ENCODE peak calls at places on chromosomes 2 and 18, in four cellular contexts. T is K562, S is GM12878, L is HepG2. F is an unnamed sample.

GRCh38 chr18:35456181-35456850 is 41.4 kb downstream of the INO80C start:
- DNase-seq in T (no peak), S (no peak), L (no peak), F (no peak)

GRCh38 chr2:200253631-200254030 is 52.9 kb upstream of the SPATS2L start:
- DNase-seq in T (no peak), S (no peak), L (no peak), F (no peak)

GRCh38 chr2:15674637-15675455 is 83.2 kb downstream of the DDX1 start:
- DNase-seq in T (no peak), S (no peak), L (no peak), F (no peak)

GRCh38 chr2:144181006-144181405 is 338.9 kb downstream of the ZEB2 start:
- DNase-seq in T (no peak), S (no peak), L (no peak), F (no peak)

GRCh38 chr2:74003494-74004211 is 18.9 kb downstream of the TET3 start:
- DNase-seq in T (peak), S (no peak), L (no peak), F (no peak)

GRCh38 chr2:140695163-140695562 is 1435.7 kb downstream of the LRP1B start:
- DNase-seq in T (no peak), S (no peak), L (peak), F (no peak)

GRCh38 chr2:191038741-191039140 is 24.8 kb upstream of the STAT1 start:
- DNase-seq in T (no peak), S (no peak), L (no peak), F (no peak)

GRCh38 chr18:58495634-58496033 is 133.3 kb downstream of the ALPK2 start:
- DNase-seq in T (no peak), S (peak), L (no peak), F (no peak)

GRCh38 chr18:46169464-46169941 is 65.3 kb downstream of the HAUS1 start:
- DNase-seq in T (no peak), S (no peak), L (peak), F (no peak)

GRCh38 chr2:120622886-120623753 is 112.5 kb upstream of the GLI2 start:
- DNase-seq in T (no peak), S (no peak), L (no peak), F (no peak)

GRCh38 chr18:52326001-52326400 is 14.0 kb upstream of the DCC start:
- DNase-seq in T (no peak), S (no peak), L (no peak), F (no peak)

GRCh38 chr2:19048593-19049264 is 309.7 kb downstream of the OSR1 start:
- DNase-seq in T (no peak), S (no peak), L (peak), F (no peak)

GRCh38 chr2:105409717-105410116 is 10.9 kb upstream of the FHL2 start:
- DNase-seq in T (no peak), S (no peak), L (no peak), F (no peak)

GRCh38 chr2:32118055-32118454 is 47.6 kb upstream of the SLC30A6 start:
- DNase-seq in T (no peak), S (no peak), L (no peak), F (no peak)

GRCh38 chr2:101887328-101887727 is 104.4 kb upstream of the IL1R2 start:
- DNase-seq in T (no peak), S (no peak), L (no peak), F (no peak)

GRCh38 chr2:36486546-36487044 is 111.4 kb downstream of the FEZ2 start:
- DNase-seq in T (no peak), S (no peak), L (peak), F (no peak)

GRCh38 chr18:6627621-6628020 is 101.9 kb upstream of the ARHGAP28 start:
- DNase-seq in T (no peak), S (no peak), L (no peak), F (no peak)

GRCh38 chr2:219701847-219702634 is 74.6 kb downstream of the SLC4A3 start:
- DNase-seq in T (no peak), S (no peak), L (no peak), F (no peak)

GRCh38 chr2:98444436-98445166 is at the start of gene INPP4A:
- DNase-seq in T (peak), S (no peak), L (peak), F (peak)

GRCh38 chr2:97698530-97698929 is 14.8 kb upstream of the ZAP70 start:
- DNase-seq in T (no peak), S (no peak), L (no peak), F (no peak)

GRCh38 chr18:45806226-45806625 is 19.2 kb upstream of the SIGLEC15 start:
- DNase-seq in T (no peak), S (no peak), L (no peak), F (no peak)

GRCh38 chr2:151363709-151364108 is 6.3 kb downstream of the TNFAIP6 start:
- DNase-seq in T (no peak), S (peak), L (no peak), F (no peak)

GRCh38 chr2:192060161-192060560 is 134.6 kb downstream of the TMEFF2 start:
- DNase-seq in T (no peak), S (no peak), L (no peak), F (no peak)

GRCh38 chr2:237529452-237530402 is 36.6 kb upstream of the PRLH start:
- DNase-seq in T (no peak), S (peak), L (no peak), F (no peak)

GRCh38 chr18:65567372-65567771 is 183.4 kb upstream of the CDH7 start:
- DNase-seq in T (no peak), S (no peak), L (peak), F (peak)

GRCh38 chr2:216833076-216833475 is 26.8 kb downstream of the TNP1 start:
- DNase-seq in T (no peak), S (no peak), L (no peak), F (no peak)

GRCh38 chr18:77505499-77505898 is 255.9 kb downstream of the GALR1 start:
- DNase-seq in T (no peak), S (no peak), L (no peak), F (no peak)

GRCh38 chr2:179332903-179333302 is 68.3 kb upstream of the SESTD1 start:
- DNase-seq in T (no peak), S (no peak), L (peak), F (no peak)

GRCh38 chr2:127080226-127080940 is 26.6 kb downstream of the BIN1 start:
- DNase-seq in T (peak), S (no peak), L (peak), F (no peak)

GRCh38 chr2:7191927-7192326 is 274.7 kb downstream of the RNF144A start:
- DNase-seq in T (no peak), S (no peak), L (peak), F (no peak)

GRCh38 chr2:11155326-11156059 is at the start of gene SLC66A3:
- DNase-seq in T (no peak), S (no peak), L (peak), F (no peak)

GRCh38 chr2:103809946-103810345 is 1044.0 kb upstream of the POU3F3 start:
- DNase-seq in T (no peak), S (no peak), L (no peak), F (no peak)

GRCh38 chr18:74083071-74083954 is 64.3 kb downstream of the FBXO15 start:
- DNase-seq in T (no peak), S (no peak), L (no peak), F (no peak)

GRCh38 chr18:24341361-24341760 is 56.3 kb downstream of the OSBPL1A start:
- DNase-seq in T (no peak), S (no peak), L (no peak), F (no peak)

GRCh38 chr2:206452750-206453149 is 9.4 kb downstream of the ADAM23 start:
- DNase-seq in T (no peak), S (no peak), L (no peak), F (peak)

GRCh38 chr2:225025917-225026571 is 16.2 kb downstream of the DOCK10 start:
- DNase-seq in T (no peak), S (no peak), L (no peak), F (no peak)

DNA sequence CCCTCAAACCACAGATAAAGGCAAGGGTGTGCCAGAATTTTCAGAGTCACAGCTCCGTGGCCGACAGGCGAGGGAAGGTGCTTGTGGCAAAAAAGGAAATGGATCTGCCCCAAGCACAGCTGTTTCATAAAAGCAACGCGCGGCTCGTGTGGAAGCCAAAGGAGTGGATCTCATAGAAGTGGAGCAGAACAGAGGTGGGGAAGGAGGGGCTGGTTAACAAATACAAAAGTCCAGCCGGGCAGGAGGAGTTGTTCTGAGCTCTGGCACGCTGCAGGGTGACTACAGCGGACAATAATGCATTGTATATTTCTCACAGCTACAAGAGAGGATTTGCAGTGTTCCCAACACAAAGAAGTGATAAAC is 72.0 kb downstream of the EDAR start:
- DNase-seq in T (no peak), S (no peak), L (peak), F (no peak)
- TF ChIP-seq BHLHE40 in T (no peak), S (no peak), L (peak), F (no peak)

GRCh38 chr18:54671291-54671881 is 80.3 kb downstream of the DYNAP start:
- DNase-seq in T (peak), S (no peak), L (peak), F (peak)
- TF ChIP-seq FOXM1 in T (no peak), S (no peak), L (no peak), F (no peak)

GRCh38 chr2:43472527-43473194 is 123.2 kb downstream of the THADA start:
- DNase-seq in T (no peak), S (no peak), L (no peak), F (no peak)
- TF ChIP-seq TARDBP in T (no peak), S (no peak), L (no peak), F (no peak)

GRCh38 chr2:231613054-231613654 is 20.5 kb downstream of the TEX44 start:
- DNase-seq in T (no peak), S (no peak), L (peak), F (no peak)
- TF ChIP-seq BHLHE40 in T (no peak), S (no peak), L (no peak), F (no peak)

DNA sequence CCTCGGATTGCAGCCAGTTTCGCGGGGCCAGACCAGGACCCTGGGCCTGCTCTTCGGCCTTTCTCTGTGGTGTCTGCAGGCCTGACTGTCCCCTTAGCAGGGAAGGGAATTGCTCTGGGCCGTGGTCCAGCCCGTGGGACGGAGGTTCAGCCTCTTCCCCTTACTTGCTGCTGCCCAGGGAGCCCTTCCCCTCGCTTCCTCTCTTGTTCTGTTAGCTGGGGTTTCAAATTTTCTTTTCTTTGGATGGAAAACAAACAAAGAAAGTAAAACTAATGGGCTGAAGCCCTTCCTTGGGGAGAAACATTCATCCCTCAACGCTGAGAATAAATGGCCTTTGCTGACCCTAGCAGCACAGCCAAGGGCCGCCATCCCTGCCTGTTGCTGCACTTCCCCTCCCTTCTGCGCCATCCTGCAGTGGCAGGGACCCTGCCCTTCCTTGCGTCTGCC is 52.4 kb downstream of the ASAP2 start:
- DNase-seq in T (no peak), S (no peak), L (no peak), F (no peak)
- TF ChIP-seq FOXM1 in T (no peak), S (no peak), L (no peak), F (no peak)

DNA sequence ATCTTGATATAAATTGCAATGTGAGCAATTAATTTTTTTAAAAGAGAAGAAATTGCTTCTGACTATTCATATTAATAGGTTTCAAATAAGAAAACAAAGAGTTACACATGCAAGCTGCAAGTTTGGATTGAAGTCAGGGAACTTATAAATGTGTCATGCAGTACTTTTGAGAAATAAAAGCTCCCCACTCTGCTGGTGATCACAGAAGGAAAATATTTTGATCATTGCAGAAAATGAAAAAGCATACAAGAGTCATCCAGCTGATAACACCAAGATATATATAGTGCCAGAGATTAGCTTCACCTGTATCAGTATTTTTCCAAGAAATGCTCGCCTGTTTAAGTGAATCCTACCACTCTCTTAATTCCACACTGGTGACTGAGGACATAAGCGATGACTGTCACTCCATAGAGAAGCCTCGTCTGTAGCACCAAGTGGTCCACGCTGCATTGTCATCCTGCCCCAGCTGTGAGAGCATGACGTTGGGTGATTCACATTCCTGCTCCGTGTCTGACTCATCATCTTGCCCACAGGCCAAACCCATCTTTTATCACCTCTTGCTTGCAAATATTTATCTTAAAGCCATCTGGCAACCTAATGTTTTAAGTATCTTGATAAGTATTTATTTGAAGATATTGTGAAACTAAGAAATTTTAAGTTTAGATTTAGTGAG is 178.0 kb downstream of the ASXL3 start:
- DNase-seq in T (no peak), S (no peak), L (no peak), F (peak)
- TF ChIP-seq TARDBP in T (no peak), S (no peak), L (no peak), F (no peak)

GRCh38 chr2:142682528-142682927 is 194.9 kb upstream of the KYNU start:
- DNase-seq in T (no peak), S (no peak), L (peak), F (no peak)
- TF ChIP-seq BHLHE40 in T (no peak), S (no peak), L (no peak), F (no peak)

DNA sequence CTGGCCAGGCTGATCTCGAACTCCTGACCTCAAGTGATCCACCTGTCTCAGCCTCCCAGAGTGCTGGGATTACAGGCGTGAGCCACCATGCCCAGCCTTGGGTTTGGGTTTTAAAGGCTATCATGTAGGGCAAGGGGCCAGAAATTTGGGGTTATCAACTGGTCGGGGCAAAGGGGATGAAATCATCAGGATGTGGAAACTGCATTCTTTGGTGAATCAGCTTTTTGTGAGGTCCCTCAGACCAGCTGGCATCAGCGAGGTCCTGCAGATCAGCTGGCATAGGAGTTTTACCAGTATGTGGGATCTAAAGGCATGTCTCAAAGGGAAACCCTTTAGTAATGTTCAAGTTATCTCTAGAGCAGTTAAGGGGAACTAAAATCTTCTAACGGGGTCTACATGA is 6.4 kb upstream of the GEMIN6 start:
- DNase-seq in T (no peak), S (no peak), L (no peak), F (no peak)
- TF ChIP-seq FOXM1 in T (no peak), S (no peak), L (no peak), F (no peak)

DNA sequence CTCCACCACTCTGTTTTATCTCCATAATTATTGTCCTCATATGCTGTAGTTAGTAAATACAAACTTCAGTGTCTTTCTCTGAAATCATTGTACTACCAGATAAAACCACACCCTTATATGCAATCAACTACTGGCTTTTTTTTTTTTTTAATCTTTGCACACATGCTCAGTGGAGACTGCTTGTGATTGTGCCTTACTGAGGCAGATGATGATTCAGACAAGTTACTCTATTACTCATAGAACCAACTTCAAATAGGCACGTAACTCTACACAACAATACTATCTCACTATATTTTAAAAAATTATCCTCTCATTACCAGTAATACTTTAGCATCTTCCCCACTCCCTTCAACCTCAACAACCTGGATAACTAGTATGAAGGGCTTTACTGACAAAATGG is 1278.4 kb upstream of the PIK3C3 start:
- DNase-seq in T (no peak), S (no peak), L (no peak), F (no peak)
- TF ChIP-seq TARDBP in T (no peak), S (no peak), L (no peak), F (no peak)

GRCh38 chr18:51157215-51157614 is 40.3 kb downstream of the MEX3C start:
- DNase-seq in T (no peak), S (no peak), L (no peak), F (no peak)
- TF ChIP-seq BHLHE40 in T (no peak), S (no peak), L (no peak), F (no peak)